ENCODE peak calls at places on chromosome 7, in five cellular contexts. One of them, this sample, is unnamed.

GRCh38 chr7:135206887-135207738 is 4.2 kb downstream of the WDR91 start:
- DNase-seq in GM12878: peak; percentile 72
- DNase-seq in K562: no peak
- DNase-seq in GM12892: no peak
- DNase-seq in HepG2: no peak
- DNase-seq in this sample: no peak

GRCh38 chr7:101535333-101535732 is 93.8 kb downstream of the MYL10 start:
- DNase-seq in GM12892: no peak
- DNase-seq in K562: no peak
- DNase-seq in HepG2: no peak
- DNase-seq in GM12878: no peak
- DNase-seq in this sample: no peak

GRCh38 chr7:55345292-55345691 is 19.8 kb upstream of the LANCL2 start:
- DNase-seq in GM12892: no peak
- DNase-seq in HepG2: no peak
- DNase-seq in GM12878: no peak
- DNase-seq in K562: no peak
- DNase-seq in this sample: no peak

GRCh38 chr7:158863611-158864506 is 7.5 kb downstream of the DYNC2I1 start:
- DNase-seq in GM12892: peak; percentile 44
- DNase-seq in HepG2: peak; percentile 38
- DNase-seq in K562: peak; percentile 97
- DNase-seq in GM12878: peak; percentile 33
- DNase-seq in this sample: peak; percentile 52

GRCh38 chr7:132187869-132188789 is 388.1 kb downstream of the PLXNA4 start:
- DNase-seq in K562: no peak
- DNase-seq in GM12892: no peak
- DNase-seq in HepG2: no peak
- DNase-seq in GM12878: no peak
- DNase-seq in this sample: no peak

GRCh38 chr7:47255441-47255840 is 326.5 kb downstream of the TNS3 start:
- DNase-seq in GM12892: no peak
- DNase-seq in HepG2: no peak
- DNase-seq in K562: no peak
- DNase-seq in GM12878: no peak
- DNase-seq in this sample: no peak

GRCh38 chr7:2158331-2159175 is 74.2 kb downstream of the MAD1L1 start:
- DNase-seq in GM12878: no peak
- DNase-seq in GM12892: no peak
- DNase-seq in HepG2: no peak
- DNase-seq in K562: no peak
- DNase-seq in this sample: no peak

GRCh38 chr7:53002389-53002788 is 33.0 kb upstream of the POM121L12 start:
- DNase-seq in GM12878: no peak
- DNase-seq in HepG2: no peak
- DNase-seq in K562: no peak
- DNase-seq in GM12892: no peak
- DNase-seq in this sample: no peak

GRCh38 chr7:140649566-140650205 is 9.1 kb upstream of the DENND2A start:
- DNase-seq in HepG2: no peak
- DNase-seq in K562: no peak
- DNase-seq in GM12878: no peak
- DNase-seq in GM12892: no peak
- DNase-seq in this sample: no peak

DNA sequence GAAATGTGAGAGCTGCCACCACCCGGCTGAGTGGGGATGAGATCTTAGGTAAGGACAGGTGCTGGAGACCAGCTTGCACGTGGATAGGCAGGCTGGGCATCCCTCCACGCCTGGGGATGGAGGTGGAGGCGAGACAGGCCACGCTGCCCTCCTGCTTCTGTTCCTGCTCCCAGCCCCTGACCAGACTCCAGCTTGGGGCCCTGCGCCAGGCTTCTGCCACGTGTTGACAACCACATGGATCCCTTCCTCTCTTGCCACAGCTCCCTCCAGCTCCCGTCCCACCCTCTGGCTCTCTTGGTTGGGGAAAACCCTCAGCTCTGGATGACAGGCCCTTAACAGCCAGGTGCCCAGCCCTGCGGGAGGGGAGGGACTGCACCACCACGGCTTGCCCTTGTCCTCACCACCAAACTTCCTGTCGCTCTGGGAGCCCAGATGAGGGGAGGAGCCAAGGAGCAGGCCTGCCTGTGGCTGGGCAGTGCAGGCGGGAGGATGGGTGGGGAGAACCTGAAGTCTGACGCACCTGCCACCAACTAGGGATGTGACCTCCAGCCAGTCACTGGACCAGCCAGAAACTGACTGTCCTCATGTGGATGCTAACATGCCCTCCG is 36.0 kb downstream of the KCNH2 start:
- DNase-seq in HepG2: no peak
- DNase-seq in K562: no peak
- DNase-seq in GM12878: no peak
- DNase-seq in GM12892: no peak
- DNase-seq in this sample: peak; percentile 14
- TF ChIP-seq POLR2A in HepG2: no peak
- TF ChIP-seq POLR2A in K562: no peak
- TF ChIP-seq POLR2A in GM12878: no peak
- TF ChIP-seq POLR2A in GM12892: no peak
- TF ChIP-seq POLR2A in this sample: no peak

DNA sequence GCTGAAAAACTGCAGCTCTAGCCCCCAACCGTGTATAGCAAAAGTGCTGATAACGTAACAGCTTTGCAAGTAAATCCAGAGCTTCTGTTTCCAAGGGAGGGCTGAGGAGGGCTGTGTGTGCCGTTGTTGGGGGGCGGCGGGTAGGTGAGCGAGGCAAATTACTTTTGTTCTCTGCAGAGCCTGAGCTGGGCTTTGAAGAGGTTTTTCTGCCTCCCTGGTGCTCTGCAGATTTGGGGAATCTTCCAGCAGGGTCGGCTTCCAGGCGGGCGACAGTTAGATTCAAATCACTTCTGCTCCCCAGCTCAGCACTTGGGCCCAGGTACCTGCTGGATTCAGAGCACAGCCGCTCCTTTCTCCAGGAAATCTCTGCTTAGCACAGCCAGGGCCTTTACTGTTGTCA is 442.3 kb downstream of the TYW1 start:
- DNase-seq in HepG2: no peak
- DNase-seq in GM12878: no peak
- DNase-seq in K562: no peak
- DNase-seq in GM12892: no peak
- DNase-seq in this sample: no peak
- TF ChIP-seq TAF1 in HepG2: no peak
- TF ChIP-seq TAF1 in GM12878: no peak
- TF ChIP-seq TAF1 in K562: no peak
- TF ChIP-seq TAF1 in GM12892: no peak
- TF ChIP-seq TAF1 in this sample: no peak

GRCh38 chr7:117489016-117489415 is 9.2 kb downstream of the CFTR start:
- DNase-seq in HepG2: no peak
- DNase-seq in GM12892: no peak
- DNase-seq in GM12878: no peak
- DNase-seq in K562: no peak
- DNase-seq in this sample: no peak

GRCh38 chr7:117495313-117495712 is 15.5 kb downstream of the CFTR start:
- DNase-seq in K562: no peak
- DNase-seq in GM12892: no peak
- DNase-seq in HepG2: no peak
- DNase-seq in GM12878: no peak
- DNase-seq in this sample: no peak

GRCh38 chr7:117489435-117489834 is 9.6 kb downstream of the CFTR start:
- DNase-seq in HepG2: no peak
- DNase-seq in K562: no peak
- DNase-seq in GM12892: no peak
- DNase-seq in GM12878: no peak
- DNase-seq in this sample: no peak

GRCh38 chr7:117489911-117490310 is 10.1 kb downstream of the CFTR start:
- DNase-seq in GM12878: no peak
- DNase-seq in K562: no peak
- DNase-seq in GM12892: no peak
- DNase-seq in HepG2: peak; percentile 52
- DNase-seq in this sample: no peak

DNA sequence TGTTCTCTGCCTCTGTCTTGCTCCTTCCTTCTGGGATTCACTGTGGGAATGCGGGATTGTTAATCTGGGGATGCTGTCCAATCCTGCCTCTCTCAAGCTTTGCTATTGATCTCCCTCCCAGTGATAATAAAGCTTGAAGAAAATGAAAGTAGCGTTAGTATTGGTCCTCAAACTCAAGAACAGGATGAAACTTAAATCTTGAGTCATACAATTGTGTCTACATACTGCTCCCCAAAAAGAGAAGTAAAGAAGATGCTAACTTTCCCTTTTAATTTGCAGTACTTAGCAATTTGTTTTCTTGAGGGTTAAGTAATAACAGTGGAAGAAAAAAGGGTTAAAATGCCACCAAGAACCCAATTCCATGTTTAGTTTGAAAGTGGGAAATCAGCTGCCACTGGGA is 13.6 kb downstream of the CFTR start:
- DNase-seq in K562: no peak
- DNase-seq in GM12878: no peak
- DNase-seq in HepG2: no peak
- DNase-seq in GM12892: no peak
- DNase-seq in this sample: no peak
- TF ChIP-seq POLR2A in K562: no peak
- TF ChIP-seq POLR2A in GM12878: no peak
- TF ChIP-seq POLR2A in HepG2: no peak
- TF ChIP-seq POLR2A in GM12892: no peak
- TF ChIP-seq POLR2A in this sample: no peak

GRCh38 chr7:80859272-80859970 is 59.4 kb downstream of the SEMA3C start:
- DNase-seq in HepG2: no peak
- DNase-seq in K562: no peak
- DNase-seq in GM12892: no peak
- DNase-seq in GM12878: no peak
- DNase-seq in this sample: no peak
- TF ChIP-seq TAF1 in HepG2: no peak
- TF ChIP-seq TAF1 in K562: no peak
- TF ChIP-seq TAF1 in GM12892: no peak
- TF ChIP-seq TAF1 in GM12878: no peak
- TF ChIP-seq TAF1 in this sample: no peak

GRCh38 chr7:151012031-151012692 is 12.1 kb downstream of the ATG9B start:
- DNase-seq in GM12892: no peak
- DNase-seq in HepG2: peak; percentile 70
- DNase-seq in GM12878: no peak
- DNase-seq in K562: no peak
- DNase-seq in this sample: no peak

GRCh38 chr7:151013356-151013727 is 11.0 kb downstream of the ATG9B start:
- DNase-seq in GM12878: no peak
- DNase-seq in GM12892: no peak
- DNase-seq in HepG2: no peak
- DNase-seq in K562: no peak
- DNase-seq in this sample: no peak

GRCh38 chr7:151012921-151013347 is 11.4 kb downstream of the ATG9B start:
- DNase-seq in K562: peak; percentile 68
- DNase-seq in HepG2: peak; percentile 45
- DNase-seq in GM12892: no peak
- DNase-seq in GM12878: no peak
- DNase-seq in this sample: no peak

GRCh38 chr7:151014950-151015349 is 9.3 kb downstream of the ATG9B start:
- DNase-seq in GM12892: no peak
- DNase-seq in K562: no peak
- DNase-seq in GM12878: no peak
- DNase-seq in HepG2: no peak
- DNase-seq in this sample: no peak

DNA sequence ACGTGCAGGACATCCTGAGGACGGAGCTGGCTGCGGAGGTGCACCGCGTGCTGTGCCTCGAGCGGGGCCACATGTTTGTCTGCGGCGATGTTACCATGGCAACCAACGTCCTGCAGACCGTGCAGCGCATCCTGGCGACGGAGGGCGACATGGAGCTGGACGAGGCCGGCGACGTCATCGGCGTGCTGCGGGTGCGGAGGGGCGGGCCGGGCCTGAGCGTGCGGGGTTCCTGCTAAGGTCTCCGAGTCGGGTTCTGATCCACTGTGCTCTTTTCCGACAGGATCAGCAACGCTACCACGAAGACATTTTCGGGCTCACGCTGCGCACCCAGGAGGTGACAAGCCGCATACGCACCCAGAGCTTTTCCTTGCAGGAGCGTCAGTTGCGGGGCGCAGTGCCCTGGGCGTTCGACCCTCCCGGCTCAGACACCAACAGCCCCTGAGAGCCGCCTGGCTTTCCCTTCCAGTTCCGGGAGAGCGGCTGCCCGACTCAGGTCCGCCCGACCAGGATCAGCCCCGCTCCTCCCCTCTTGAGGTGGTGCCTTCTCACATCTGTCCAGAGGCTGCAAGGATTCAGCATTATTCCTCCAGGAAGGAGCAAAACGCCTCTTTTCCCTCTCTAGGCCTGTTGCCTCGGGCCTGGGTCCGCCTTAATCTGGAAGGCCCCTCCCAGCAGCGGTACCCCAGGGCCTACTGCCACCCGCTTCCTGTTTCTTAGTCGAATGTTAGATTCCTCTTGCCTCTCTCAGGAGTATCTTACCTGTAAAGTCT is 10.4 kb downstream of the ATG9B start:
- DNase-seq in HepG2: no peak
- DNase-seq in K562: no peak
- DNase-seq in GM12878: peak; percentile 17
- DNase-seq in GM12892: peak; percentile 67
- DNase-seq in this sample: peak; percentile 67
- TF ChIP-seq POLR2A in HepG2: no peak
- TF ChIP-seq POLR2A in K562: no peak
- TF ChIP-seq POLR2A in GM12878: peak; percentile 72
- TF ChIP-seq POLR2A in GM12892: no peak
- TF ChIP-seq POLR2A in this sample: no peak

GRCh38 chr7:129607471-129608120 is 3.9 kb upstream of the NRF1 start:
- DNase-seq in GM12878: no peak
- DNase-seq in HepG2: no peak
- DNase-seq in K562: peak; percentile 84
- DNase-seq in GM12892: peak; percentile 37
- DNase-seq in this sample: peak; percentile 30

GRCh38 chr7:129609666-129610065 is 1.9 kb upstream of the NRF1 start:
- DNase-seq in GM12892: no peak
- DNase-seq in GM12878: no peak
- DNase-seq in K562: no peak
- DNase-seq in HepG2: no peak
- DNase-seq in this sample: no peak

GRCh38 chr7:129605038-129605437 is 6.5 kb upstream of the NRF1 start:
- DNase-seq in HepG2: no peak
- DNase-seq in GM12892: no peak
- DNase-seq in GM12878: no peak
- DNase-seq in K562: no peak
- DNase-seq in this sample: no peak

GRCh38 chr7:129605960-129606644 is 5.4 kb upstream of the NRF1 start:
- DNase-seq in K562: no peak
- DNase-seq in GM12892: no peak
- DNase-seq in GM12878: no peak
- DNase-seq in HepG2: no peak
- DNase-seq in this sample: no peak

GRCh38 chr7:129606801-129607200 is 4.7 kb upstream of the NRF1 start:
- DNase-seq in GM12892: no peak
- DNase-seq in K562: no peak
- DNase-seq in GM12878: no peak
- DNase-seq in HepG2: no peak
- DNase-seq in this sample: no peak
- TF ChIP-seq TAF1 in GM12892: no peak
- TF ChIP-seq TAF1 in K562: no peak
- TF ChIP-seq TAF1 in GM12878: no peak
- TF ChIP-seq TAF1 in HepG2: no peak
- TF ChIP-seq TAF1 in this sample: no peak

This sample was measured in GM12891.